ENCODE peak calls at places on chromosomes 6 and 20, in seven cellular contexts. R is uterus; P is stimulated activated CD4-positive, alpha-beta T cell treated with anti-CD3 and anti-CD28 coated beads, TNF-alpha, amount 100 ng/mL, for 24 hours; C is stimulated activated CD8-positive, alpha-beta memory T cell treated with anti-CD3 and anti-CD28 coated beads, Interleukin-12 subunit alpha, Interleukin-12 subunit beta, amount 100 ng/mL, for 1 hour; G is amygdala; E is adrenal gland; H is upper lobe of right lung. W is an unnamed sample.
A peak's percentile ranks its signal among the peaks of the same experiment; 100 is the strongest.

GRCh38 chr20:41183831-41184230 is 46.5 kb downstream of the PLCG1 start:
- DNase-seq in P (no peak), H (no peak), G (no peak), R (no peak), E (no peak), C (no peak), W (no peak)

GRCh38 chr6:57109905-57110304 is 19.9 kb downstream of the ZNF451 start:
- DNase-seq in R (no peak), P (no peak), E (no peak), C (no peak), G (no peak), H (no peak), W (no peak)

GRCh38 chr6:71527831-71528377 is 239.3 kb downstream of the OGFRL1 start:
- DNase-seq in G (no peak), C (no peak), H (no peak), R (no peak), E (no peak), P (no peak), W (no peak)

GRCh38 chr20:44901972-44902371 is 7.9 kb upstream of the PABPC1L start:
- DNase-seq in H (no peak), R (no peak), P (no peak), E (peak; percentile 16), G (no peak), C (no peak), W (no peak)

GRCh38 chr20:9408422-9409300 is 105.7 kb upstream of the LAMP5 start:
- DNase-seq in H (no peak), E (no peak), P (no peak), C (no peak), R (no peak), G (no peak), W (no peak)

GRCh38 chr6:100138346-100139022 is 144.5 kb upstream of the MCHR2 start:
- DNase-seq in E (no peak), C (no peak), H (no peak), P (no peak), R (no peak), G (no peak), W (no peak)

GRCh38 chr6:1765160-1765900 is 155.6 kb downstream of the FOXC1 start:
- DNase-seq in R (no peak), E (no peak), P (no peak), C (no peak), H (no peak), G (no peak), W (no peak)

GRCh38 chr6:140353536-140353935 is 979.1 kb upstream of the CITED2 start:
- DNase-seq in R (no peak), P (no peak), E (no peak), H (no peak), G (no peak), C (no peak), W (no peak)

GRCh38 chr6:75353644-75354043 is 69.1 kb upstream of the TMEM30A start:
- DNase-seq in R (no peak), P (no peak), G (no peak), H (no peak), C (no peak), E (no peak), W (no peak)

GRCh38 chr6:31715022-31715683 is at the start of gene LY6G6D:
- DNase-seq in R (no peak), E (no peak), H (no peak), P (no peak), G (no peak), C (no peak), W (no peak)

GRCh38 chr6:28105286-28105685 is 19.1 kb upstream of the ZSCAN16 start:
- DNase-seq in G (no peak), H (no peak), E (no peak), R (no peak), C (no peak), P (no peak), W (no peak)

GRCh38 chr6:9136141-9136865 is 701.0 kb upstream of the SLC35B3 start:
- DNase-seq in R (no peak), C (no peak), G (no peak), H (no peak), E (no peak), P (no peak), W (no peak)

GRCh38 chr6:90764001-90764400 is 177.1 kb upstream of the MAP3K7 start:
- DNase-seq in R (no peak), H (no peak), P (no peak), C (no peak), E (no peak), G (no peak), W (no peak)

GRCh38 chr20:23702021-23702420 is 13.2 kb upstream of the CST4 start:
- DNase-seq in G (no peak), H (no peak), P (no peak), E (no peak), C (no peak), R (no peak), W (no peak)

GRCh38 chr20:38165089-38165965 is at the start of gene TGM2:
- DNase-seq in H (peak; percentile 94), P (peak; percentile 17), E (peak; percentile 87), R (peak; percentile 85), G (no peak), C (no peak), W (peak; percentile 62)

GRCh38 chr6:168815229-168815628 is 374.2 kb downstream of the SMOC2 start:
- DNase-seq in P (no peak), G (no peak), C (no peak), E (no peak), H (no peak), R (no peak), W (no peak)

GRCh38 chr6:50818673-50819072 is at the start of gene TFAP2B:
- DNase-seq in G (no peak), E (no peak), P (no peak), R (no peak), C (no peak), H (no peak), W (no peak)

GRCh38 chr6:33118525-33119123 is 42.8 kb downstream of the HLA-DPB1 start:
- DNase-seq in G (no peak), P (no peak), E (no peak), H (no peak), R (no peak), C (no peak), W (no peak)

GRCh38 chr20:28562510-28562898 is 2695.0 kb upstream of the DEFB115 start:
- DNase-seq in G (no peak), R (no peak), E (no peak), P (no peak), H (no peak), C (no peak), W (no peak)

GRCh38 chr6:5174756-5175155 is 86.0 kb downstream of the LYRM4 start:
- DNase-seq in P (no peak), G (no peak), H (no peak), R (no peak), E (no peak), C (no peak), W (no peak)

GRCh38 chr6:36938536-36938935 is 16.0 kb upstream of the PI16 start:
- DNase-seq in P (no peak), H (no peak), C (no peak), G (no peak), R (no peak), E (no peak), W (no peak)